ENCODE peak calls at places on chromosomes 2 and 18, in four cellular contexts. One of them, this sample, is unnamed.
A peak's percentile ranks its signal among the peaks of the same experiment; 100 is the strongest.

GRCh38 chr2:168404764-168405163 is 51.3 kb upstream of the CERS6 start:
- DNase-seq in iPS DF 6.9: no peak
- DNase-seq in Panc1: no peak
- DNase-seq in SK-N-SH: no peak
- DNase-seq in this sample: no peak

GRCh38 chr2:62038980-62039771 is 133.7 kb downstream of the COMMD1 start:
- DNase-seq in iPS DF 6.9: no peak
- DNase-seq in Panc1: no peak
- DNase-seq in SK-N-SH: no peak
- DNase-seq in this sample: peak; percentile 53

GRCh38 chr2:149648282-149649030 is 60.9 kb upstream of the MMADHC start:
- DNase-seq in iPS DF 6.9: no peak
- DNase-seq in Panc1: peak; percentile 33
- DNase-seq in SK-N-SH: no peak
- DNase-seq in this sample: no peak

GRCh38 chr2:224892574-224893204 is 149.6 kb downstream of the DOCK10 start:
- DNase-seq in iPS DF 6.9: no peak
- DNase-seq in Panc1: no peak
- DNase-seq in SK-N-SH: no peak
- DNase-seq in this sample: no peak

GRCh38 chr18:31931163-31931885 is 11.6 kb downstream of the TRAPPC8 start:
- DNase-seq in iPS DF 6.9: no peak
- DNase-seq in Panc1: no peak
- DNase-seq in SK-N-SH: peak; percentile 72
- DNase-seq in this sample: no peak

GRCh38 chr2:20438334-20439192 is 8.3 kb upstream of the RHOB start:
- DNase-seq in iPS DF 6.9: no peak
- DNase-seq in Panc1: peak; percentile 91
- DNase-seq in SK-N-SH: no peak
- DNase-seq in this sample: no peak

GRCh38 chr2:54722641-54723299 is 692 bp upstream of the EML6 start:
- DNase-seq in iPS DF 6.9: no peak
- DNase-seq in Panc1: no peak
- DNase-seq in SK-N-SH: no peak
- DNase-seq in this sample: no peak

GRCh38 chr2:201235865-201236811 is 24.2 kb upstream of the CASP8 start:
- DNase-seq in iPS DF 6.9: no peak
- DNase-seq in Panc1: no peak
- DNase-seq in SK-N-SH: peak; percentile 67
- DNase-seq in this sample: peak; percentile 35

GRCh38 chr2:184589261-184589660 is 9.1 kb upstream of the ZNF804A start:
- DNase-seq in iPS DF 6.9: no peak
- DNase-seq in Panc1: no peak
- DNase-seq in SK-N-SH: no peak
- DNase-seq in this sample: no peak

GRCh38 chr18:67735506-67735905 is 219.0 kb upstream of the DSEL start:
- DNase-seq in iPS DF 6.9: no peak
- DNase-seq in Panc1: no peak
- DNase-seq in SK-N-SH: no peak
- DNase-seq in this sample: no peak

GRCh38 chr18:69814861-69815385 is 132.8 kb downstream of the CD226 start:
- DNase-seq in iPS DF 6.9: no peak
- DNase-seq in Panc1: no peak
- DNase-seq in SK-N-SH: no peak
- DNase-seq in this sample: no peak

GRCh38 chr2:222038086-222038802 is 260.6 kb downstream of the PAX3 start:
- DNase-seq in iPS DF 6.9: no peak
- DNase-seq in Panc1: no peak
- DNase-seq in SK-N-SH: no peak
- DNase-seq in this sample: no peak

GRCh38 chr2:120892967-120893667 is 157.4 kb downstream of the GLI2 start:
- DNase-seq in iPS DF 6.9: no peak
- DNase-seq in Panc1: no peak
- DNase-seq in SK-N-SH: no peak
- DNase-seq in this sample: no peak

GRCh38 chr18:11872479-11873136 is 21.4 kb downstream of the CHMP1B start:
- DNase-seq in iPS DF 6.9: no peak
- DNase-seq in Panc1: no peak
- DNase-seq in SK-N-SH: no peak
- DNase-seq in this sample: no peak

GRCh38 chr2:71462056-71462605 is 8.8 kb downstream of the DYSF start:
- DNase-seq in iPS DF 6.9: no peak
- DNase-seq in Panc1: no peak
- DNase-seq in SK-N-SH: no peak
- DNase-seq in this sample: no peak

GRCh38 chr2:99605036-99605435 is 115.2 kb upstream of the REV1 start:
- DNase-seq in iPS DF 6.9: no peak
- DNase-seq in Panc1: no peak
- DNase-seq in SK-N-SH: no peak
- DNase-seq in this sample: no peak

GRCh38 chr2:201257941-201258665 is 2.2 kb upstream of the CASP8 start:
- DNase-seq in iPS DF 6.9: no peak
- DNase-seq in Panc1: peak; percentile 74
- DNase-seq in SK-N-SH: no peak
- DNase-seq in this sample: peak; percentile 94

GRCh38 chr2:224723606-224724217 is 7.5 kb upstream of the CCDC195 start:
- DNase-seq in iPS DF 6.9: no peak
- DNase-seq in Panc1: no peak
- DNase-seq in SK-N-SH: no peak
- DNase-seq in this sample: no peak

GRCh38 chr2:199818001-199818400 is 33.0 kb downstream of the FTCDNL1 start:
- DNase-seq in iPS DF 6.9: no peak
- DNase-seq in Panc1: no peak
- DNase-seq in SK-N-SH: no peak
- DNase-seq in this sample: no peak

GRCh38 chr18:51196116-51196810 is 1.2 kb downstream of the MEX3C start:
- DNase-seq in iPS DF 6.9: no peak
- DNase-seq in Panc1: no peak
- DNase-seq in SK-N-SH: no peak
- DNase-seq in this sample: peak; percentile 59

GRCh38 chr2:212274215-212274614 is 264.4 kb downstream of the ERBB4 start:
- DNase-seq in iPS DF 6.9: no peak
- DNase-seq in Panc1: no peak
- DNase-seq in SK-N-SH: no peak
- DNase-seq in this sample: no peak

GRCh38 chr2:224195954-224196571 is 157.0 kb upstream of the SERPINE2 start:
- DNase-seq in iPS DF 6.9: no peak
- DNase-seq in Panc1: no peak
- DNase-seq in SK-N-SH: no peak
- DNase-seq in this sample: no peak

GRCh38 chr2:241036397-241036963 is 38.1 kb downstream of the SNED1 start:
- DNase-seq in iPS DF 6.9: no peak
- DNase-seq in Panc1: no peak
- DNase-seq in SK-N-SH: no peak
- DNase-seq in this sample: peak; percentile 54

GRCh38 chr2:34266908-34267697 is 668.0 kb upstream of the FAM98A start:
- DNase-seq in iPS DF 6.9: no peak
- DNase-seq in Panc1: no peak
- DNase-seq in SK-N-SH: no peak
- DNase-seq in this sample: no peak

GRCh38 chr2:216849987-216850386 is 9.9 kb downstream of the TNP1 start:
- DNase-seq in iPS DF 6.9: no peak
- DNase-seq in Panc1: no peak
- DNase-seq in SK-N-SH: no peak
- DNase-seq in this sample: no peak

GRCh38 chr18:76328145-76328544 is 166.9 kb downstream of the ZNF516 start:
- DNase-seq in iPS DF 6.9: no peak
- DNase-seq in Panc1: no peak
- DNase-seq in SK-N-SH: no peak
- DNase-seq in this sample: no peak

GRCh38 chr2:179304424-179304823 is 39.8 kb upstream of the SESTD1 start:
- DNase-seq in iPS DF 6.9: no peak
- DNase-seq in Panc1: no peak
- DNase-seq in SK-N-SH: no peak
- DNase-seq in this sample: no peak

GRCh38 chr2:159960413-159960812 is 102.0 kb downstream of the PLA2R1 start:
- DNase-seq in iPS DF 6.9: no peak
- DNase-seq in Panc1: no peak
- DNase-seq in SK-N-SH: no peak
- DNase-seq in this sample: no peak

GRCh38 chr2:217941886-217942728 is 60.7 kb downstream of the TNS1 start:
- DNase-seq in iPS DF 6.9: no peak
- DNase-seq in Panc1: no peak
- DNase-seq in SK-N-SH: no peak
- DNase-seq in this sample: no peak

GRCh38 chr2:48092846-48093498 is 186.7 kb upstream of the FBXO11 start:
- DNase-seq in iPS DF 6.9: no peak
- DNase-seq in Panc1: no peak
- DNase-seq in SK-N-SH: no peak
- DNase-seq in this sample: no peak

GRCh38 chr2:107936427-107937359 is 49.6 kb upstream of the SLC5A7 start:
- DNase-seq in iPS DF 6.9: no peak
- DNase-seq in Panc1: no peak
- DNase-seq in SK-N-SH: peak; percentile 25
- DNase-seq in this sample: no peak

GRCh38 chr2:73290049-73290839 is 3.1 kb downstream of the EGR4 start:
- DNase-seq in iPS DF 6.9: no peak
- DNase-seq in Panc1: peak; percentile 60
- DNase-seq in SK-N-SH: peak; percentile 61
- DNase-seq in this sample: peak; percentile 58
- H3K27me3 ChIP-seq in iPS DF 6.9: peaks cover 25% of the 10 kb centered on the region
- H3K27me3 ChIP-seq in Panc1: peaks cover 29% of the 10 kb centered on the region
- H3K27me3 ChIP-seq in SK-N-SH: peaks cover 44% of the 10 kb centered on the region
- H3K27me3 ChIP-seq in this sample: peaks cover 19% of the 10 kb centered on the region

GRCh38 chr2:85434677-85435076 is 16.2 kb downstream of the SH2D6 start:
- DNase-seq in iPS DF 6.9: no peak
- DNase-seq in Panc1: no peak
- DNase-seq in SK-N-SH: no peak
- DNase-seq in this sample: no peak
- H3K4me3 ChIP-seq in iPS DF 6.9: no peak overlapping the region
- H3K4me3 ChIP-seq in Panc1: no peak overlapping the region
- H3K4me3 ChIP-seq in SK-N-SH: no peak overlapping the region
- H3K4me3 ChIP-seq in this sample: no peak overlapping the region

GRCh38 chr2:233319256-233319655 is 11.6 kb downstream of the SAG start:
- DNase-seq in iPS DF 6.9: no peak
- DNase-seq in Panc1: no peak
- DNase-seq in SK-N-SH: no peak
- DNase-seq in this sample: no peak

GRCh38 chr2:233325814-233326213 is 18.2 kb downstream of the SAG start:
- DNase-seq in iPS DF 6.9: no peak
- DNase-seq in Panc1: no peak
- DNase-seq in SK-N-SH: no peak
- DNase-seq in this sample: no peak

GRCh38 chr2:233320470-233320869 is 12.9 kb downstream of the SAG start:
- DNase-seq in iPS DF 6.9: no peak
- DNase-seq in Panc1: no peak
- DNase-seq in SK-N-SH: no peak
- DNase-seq in this sample: no peak

GRCh38 chr2:233326500-233326899 is 18.9 kb downstream of the SAG start:
- DNase-seq in iPS DF 6.9: no peak
- DNase-seq in Panc1: no peak
- DNase-seq in SK-N-SH: no peak
- DNase-seq in this sample: no peak

DNA sequence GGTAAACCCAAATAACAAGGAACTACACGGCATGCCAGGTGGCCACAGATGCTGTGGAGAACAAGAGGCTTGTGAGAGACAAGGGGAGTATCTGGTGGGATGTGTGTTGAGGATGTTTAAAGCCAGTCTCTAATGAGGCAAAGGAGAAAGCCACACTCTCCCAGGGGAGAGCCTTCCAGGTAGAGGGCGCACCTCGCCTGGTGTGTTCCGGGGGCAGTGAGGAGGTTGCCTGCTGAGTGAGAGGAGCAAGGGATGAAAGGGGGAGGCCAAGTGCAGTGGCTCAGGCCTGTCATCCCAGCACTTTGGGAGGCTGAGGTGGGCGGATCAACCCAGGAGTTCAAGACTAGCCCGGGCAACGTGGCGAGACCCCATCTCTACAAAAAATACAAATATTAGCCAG is 16.2 kb downstream of the SAG start:
- DNase-seq in iPS DF 6.9: no peak
- DNase-seq in Panc1: no peak
- DNase-seq in SK-N-SH: no peak
- DNase-seq in this sample: no peak
- H3K27me3 ChIP-seq in iPS DF 6.9: no peaks in the 10 kb centered on the region
- H3K27me3 ChIP-seq in Panc1: no peaks in the 10 kb centered on the region
- H3K27me3 ChIP-seq in SK-N-SH: no peaks in the 10 kb centered on the region
- H3K27me3 ChIP-seq in this sample: no peaks in the 10 kb centered on the region

GRCh38 chr2:133966720-133967304 is 287.1 kb upstream of the MGAT5 start:
- DNase-seq in iPS DF 6.9: no peak
- DNase-seq in Panc1: no peak
- DNase-seq in SK-N-SH: no peak
- DNase-seq in this sample: no peak
- H3K4me3 ChIP-seq in iPS DF 6.9: no peak overlapping the region
- H3K4me3 ChIP-seq in Panc1: no peak overlapping the region
- H3K4me3 ChIP-seq in SK-N-SH: no peak overlapping the region
- H3K4me3 ChIP-seq in this sample: no peak overlapping the region

DNA sequence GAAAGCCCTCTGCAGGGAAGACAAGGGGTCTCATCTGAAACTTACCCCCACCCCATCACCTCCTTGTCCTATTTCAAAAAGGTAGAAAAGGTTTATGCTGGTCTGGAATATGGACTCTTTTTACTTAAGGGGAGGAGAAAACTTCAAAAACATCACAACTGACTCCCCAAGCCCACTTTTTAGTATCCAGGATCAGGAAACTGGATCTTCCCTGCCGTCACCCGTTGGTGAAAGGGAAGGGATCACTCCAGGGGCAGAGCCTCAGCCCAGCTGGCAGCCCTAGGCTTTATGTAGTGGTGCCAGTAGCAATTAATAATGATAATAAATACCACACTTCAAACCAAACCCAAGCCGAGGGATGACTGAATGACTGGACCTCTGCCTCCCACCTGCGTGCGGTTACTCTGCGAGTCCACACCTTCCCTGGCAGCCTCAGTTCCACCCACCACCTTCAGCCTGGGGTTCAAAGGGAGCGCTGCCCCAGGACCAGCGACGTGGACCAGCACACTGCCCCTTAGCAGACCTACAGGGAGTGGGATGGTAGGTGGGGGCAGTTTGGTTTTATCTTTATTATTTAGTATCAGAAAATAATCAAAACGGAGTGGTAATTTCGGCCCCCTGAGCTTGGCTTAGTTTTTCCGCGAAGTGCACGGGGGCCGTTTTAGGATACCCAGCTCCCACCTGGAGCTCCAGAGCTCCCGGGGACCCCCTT is 4.9 kb upstream of the GATA6 start:
- DNase-seq in iPS DF 6.9: no peak
- DNase-seq in Panc1: no peak
- DNase-seq in SK-N-SH: no peak
- DNase-seq in this sample: no peak
- H3K27me3 ChIP-seq in iPS DF 6.9: peaks cover 61% of the 10 kb centered on the region
- H3K27me3 ChIP-seq in Panc1: peaks cover 63% of the 10 kb centered on the region
- H3K27me3 ChIP-seq in SK-N-SH: peaks cover 87% of the 10 kb centered on the region
- H3K27me3 ChIP-seq in this sample: peaks cover 49% of the 10 kb centered on the region